ENCODE peak calls at places on chromosomes 7 and 10, in nine cellular contexts. A is Right ventricle myocardium superior; W is EL; O is adrenal gland; M is NCI-H187 treated with DMSO at 0.1 percent for 48 hours; L is SK-N-DZ; I is substantia nigra; G is CD8-positive, alpha-beta memory T cell; V is lower lobe of right lung. H is an unnamed sample.

GRCh38 chr10:112132429-112132828 is 51.1 kb downstream of the GPAM start:
- DNase-seq in A (no peak), W (no peak), O (no peak), M (no peak), L (no peak), I (no peak), G (no peak), V (no peak), H (no peak)

GRCh38 chr7:14395860-14396259 is 406.4 kb upstream of the ETV1 start:
- DNase-seq in A (no peak), W (no peak), O (no peak), M (no peak), L (no peak), I (no peak), G (no peak), V (no peak), H (no peak)

GRCh38 chr10:70052462-70053211 is at the start of gene MACROH2A2:
- DNase-seq in A (peak), W (peak), O (peak), M (no peak), L (peak), I (peak), G (no peak), V (peak), H (peak)

GRCh38 chr10:71085689-71086438 is 126.5 kb upstream of the UNC5B start:
- DNase-seq in A (no peak), W (no peak), O (no peak), M (no peak), L (peak), I (no peak), G (no peak), V (no peak), H (no peak)

GRCh38 chr7:155161690-155162089 is 91.6 kb downstream of the HTR5A start:
- DNase-seq in A (no peak), W (no peak), O (no peak), M (no peak), L (no peak), I (no peak), G (no peak), V (no peak), H (no peak)

GRCh38 chr10:63819753-63820347 is 298.6 kb downstream of the REEP3 start:
- DNase-seq in A (peak), W (peak), O (peak), M (no peak), L (peak), I (peak), G (no peak), V (peak), H (peak)

GRCh38 chr10:80900661-80901060 is 363.0 kb downstream of the SH2D4B start:
- DNase-seq in A (no peak), W (no peak), O (no peak), M (no peak), L (no peak), I (no peak), G (no peak), V (no peak), H (no peak)

GRCh38 chr10:81792729-81793128 is 82.3 kb upstream of the NRG3 start:
- DNase-seq in A (no peak), W (no peak), O (no peak), M (no peak), L (no peak), I (no peak), G (no peak), V (no peak), H (no peak)

GRCh38 chr10:77846718-77847311 is 79.7 kb downstream of the DLG5 start:
- DNase-seq in A (peak), W (peak), O (peak), M (no peak), L (peak), I (peak), G (peak), V (peak), H (peak)

GRCh38 chr10:110273474-110273873 is 31.2 kb downstream of the SMNDC1 start:
- DNase-seq in A (peak), W (peak), O (peak), M (no peak), L (no peak), I (peak), G (no peak), V (peak), H (no peak)

GRCh38 chr10:78042058-78042751 is 8.5 kb downstream of the RPS24 start:
- DNase-seq in A (no peak), W (no peak), O (no peak), M (no peak), L (no peak), I (no peak), G (no peak), V (no peak), H (no peak)

GRCh38 chr7:69597278-69598076 is 798 bp upstream of the AUTS2 start:
- DNase-seq in A (peak), W (no peak), O (peak), M (no peak), L (peak), I (no peak), G (no peak), V (peak), H (peak)

GRCh38 chr7:88942815-88943501 is 147.4 kb upstream of the TEX47 start:
- DNase-seq in A (no peak), W (no peak), O (no peak), M (no peak), L (no peak), I (no peak), G (no peak), V (no peak), H (no peak)